ENCODE peak calls at places on chromosomes 12 and 14, in six cellular contexts. L is stimulated activated CD4-positive, alpha-beta T cell treated with anti-CD3 and anti-CD28 coated beads, Interleukin-4, amount 100 ng/mL, for 1 hour; A is GM12878; K is cardiac muscle cell; U is amniotic stem cell; P is NB4. I is an unnamed sample.

GRCh38 chr12:52005903-52006703 is 643 bp upstream of the TAMALIN start:
- DNase-seq in L (no peak), A (peak; percentile 32), K (peak; percentile 21), U (no peak), P (peak; percentile 93), I (no peak)

GRCh38 chr14:101828038-101828437 is 66.5 kb downstream of the PPP2R5C start:
- DNase-seq in L (no peak), A (no peak), K (no peak), U (no peak), P (no peak), I (no peak)

GRCh38 chr12:66195242-66195641 is 6.2 kb downstream of the IRAK3 start:
- DNase-seq in L (no peak), A (no peak), K (peak; percentile 19), U (no peak), P (no peak), I (no peak)

GRCh38 chr14:53151867-53152626 is 1.1 kb downstream of the DDHD1 start:
- DNase-seq in L (peak; percentile 67), A (no peak), K (peak; percentile 42), U (no peak), P (peak; percentile 65), I (peak; percentile 49)

GRCh38 chr14:23481362-23481970 is 12.0 kb downstream of the NGDN start:
- DNase-seq in L (no peak), A (no peak), K (peak; percentile 77), U (no peak), P (peak; percentile 25), I (no peak)

GRCh38 chr12:2339022-2339431 is 286.2 kb downstream of the CACNA1C start:
- DNase-seq in L (no peak), A (no peak), K (no peak), U (peak; percentile 29), P (no peak), I (no peak)

GRCh38 chr14:85572845-85573244 is 42.9 kb downstream of the FLRT2 start:
- DNase-seq in L (no peak), A (no peak), K (no peak), U (peak; percentile 58), P (no peak), I (no peak)

GRCh38 chr12:46468159-46468558 is 95.6 kb upstream of the SLC38A2 start:
- DNase-seq in L (no peak), A (no peak), K (no peak), U (no peak), P (no peak), I (no peak)

GRCh38 chr12:47963340-47964040 is at the start of gene TMEM106C:
- DNase-seq in L (peak; percentile 93), A (peak; percentile 75), K (peak; percentile 97), U (peak; percentile 69), P (peak; percentile 93), I (peak; percentile 89)

GRCh38 chr14:95943699-95944098 is 67.1 kb downstream of the TUNAR start:
- DNase-seq in L (no peak), A (no peak), K (no peak), U (no peak), P (no peak), I (no peak)

GRCh38 chr12:90321369-90321768 is 612.7 kb upstream of the ATP2B1 start:
- DNase-seq in L (no peak), A (no peak), K (no peak), U (no peak), P (no peak), I (no peak)

GRCh38 chr12:93122569-93123091 is 193.5 kb upstream of the EEA1 start:
- DNase-seq in L (no peak), A (no peak), K (no peak), U (no peak), P (no peak), I (no peak)

GRCh38 chr12:126268222-126268621 is 1203.0 kb downstream of the AACS start:
- DNase-seq in L (no peak), A (no peak), K (no peak), U (no peak), P (no peak), I (no peak)

GRCh38 chr12:65937181-65937641 is 112.9 kb downstream of the HMGA2 start:
- DNase-seq in L (no peak), A (no peak), K (no peak), U (no peak), P (no peak), I (no peak)

GRCh38 chr12:106498056-106498455 is 84.7 kb upstream of the RFX4 start:
- DNase-seq in L (no peak), A (no peak), K (no peak), U (no peak), P (no peak), I (no peak)

GRCh38 chr12:3365416-3366385 is 125.3 kb upstream of the PRMT8 start:
- DNase-seq in L (no peak), A (no peak), K (peak; percentile 72), U (no peak), P (no peak), I (no peak)

GRCh38 chr12:77725611-77726010 is 105.1 kb upstream of the NAV3 start:
- DNase-seq in L (no peak), A (no peak), K (no peak), U (no peak), P (no peak), I (no peak)

GRCh38 chr14:20614038-20614840 is 23.1 kb upstream of the RNASE12 start:
- DNase-seq in L (no peak), A (no peak), K (peak; percentile 52), U (no peak), P (no peak), I (no peak)

GRCh38 chr12:113136990-113137511 is 1.5 kb upstream of the RASAL1 start:
- DNase-seq in L (no peak), A (no peak), K (no peak), U (no peak), P (no peak), I (no peak)

GRCh38 chr12:28683371-28683770 is 465.7 kb upstream of the FAR2 start:
- DNase-seq in L (no peak), A (no peak), K (no peak), U (no peak), P (no peak), I (no peak)

GRCh38 chr12:124613151-124613585 is 45.8 kb upstream of the NCOR2 start:
- DNase-seq in L (no peak), A (no peak), K (no peak), U (no peak), P (no peak), I (no peak)

GRCh38 chr14:42013560-42013959 is 406.9 kb downstream of the LRFN5 start:
- DNase-seq in L (no peak), A (no peak), K (no peak), U (no peak), P (no peak), I (no peak)

GRCh38 chr14:31829256-31829923 is 247.7 kb upstream of the ARHGAP5 start:
- DNase-seq in L (no peak), A (no peak), K (no peak), U (peak; percentile 14), P (peak; percentile 1), I (no peak)

I was measured in T-helper 9 cell.